ENCODE peak calls at places on chromosomes 12 and 14, in seven cellular contexts. T is Caco-2, F is MM.1S, Z is pancreas, L is transverse colon, N is lung, D is psoas muscle. M is an unnamed sample. For H3K4me1, the result is how much of the 10 kb centered on the place peaks cover.

GRCh38 chr12:4006743-4007142 is 133.5 kb upstream of the PARP11 start:
- DNase-seq in F (no peak), D (no peak), L (no peak), Z (no peak), T (no peak), N (no peak), M (no peak)

GRCh38 chr12:127306604-127307215 is 960.3 kb upstream of the TMEM132C start:
- DNase-seq in D (no peak), F (no peak), N (no peak), T (no peak), Z (no peak), L (no peak), M (no peak)

GRCh38 chr12:41468756-41469155 is 280.6 kb downstream of the PDZRN4 start:
- DNase-seq in L (no peak), N (no peak), D (no peak), Z (no peak), T (no peak), F (no peak), M (no peak)

GRCh38 chr14:89422181-89422951 is 5.3 kb upstream of the FOXN3 start:
- DNase-seq in N (no peak), L (peak), F (no peak), T (peak), D (no peak), Z (peak), M (peak)

GRCh38 chr14:55968741-55969140 is 149.5 kb upstream of the PELI2 start:
- DNase-seq in L (no peak), Z (no peak), N (no peak), F (no peak), D (no peak), T (no peak), M (no peak)

GRCh38 chr14:68651652-68652432 is 141.0 kb downstream of the ZFP36L1 start:
- DNase-seq in L (no peak), N (no peak), T (no peak), Z (peak), F (no peak), D (no peak), M (no peak)

GRCh38 chr14:29851397-29851796 is 76.2 kb downstream of the PRKD1 start:
- DNase-seq in D (no peak), T (no peak), L (no peak), Z (no peak), F (no peak), N (no peak), M (no peak)

GRCh38 chr14:45902241-45902640 is 649.2 kb upstream of the MIS18BP1 start:
- DNase-seq in N (no peak), F (no peak), T (no peak), Z (no peak), L (no peak), D (no peak), M (no peak)

GRCh38 chr12:78641837-78642423 is 222.6 kb upstream of the SYT1 start:
- DNase-seq in D (no peak), N (no peak), Z (no peak), T (no peak), F (no peak), L (no peak), M (no peak)

GRCh38 chr12:54197037-54197909 is 8.5 kb upstream of the SMUG1 start:
- DNase-seq in L (no peak), F (no peak), T (no peak), Z (no peak), N (no peak), D (peak), M (no peak)

GRCh38 chr12:123608192-123608591 is 6.3 kb downstream of the DDX55 start:
- DNase-seq in N (no peak), T (peak), Z (no peak), D (no peak), F (no peak), L (no peak), M (peak)

GRCh38 chr12:103929051-103929908 is 930 bp upstream of the HSP90B1 start:
- DNase-seq in D (peak), Z (peak), L (peak), F (peak), N (peak), T (peak), M (peak)

GRCh38 chr12:132710062-132710421 is 600 bp upstream of the PGAM5 start:
- DNase-seq in F (no peak), L (no peak), T (no peak), D (no peak), Z (no peak), N (no peak), M (no peak)

GRCh38 chr14:105309371-105309770 is 5.2 kb upstream of the PACS2 start:
- DNase-seq in N (no peak), F (no peak), L (no peak), T (no peak), D (no peak), Z (peak), M (no peak)

GRCh38 chr14:59355101-59355500 is 110.1 kb downstream of the GPR135 start:
- DNase-seq in Z (no peak), F (no peak), D (no peak), T (no peak), N (no peak), L (no peak), M (no peak)

GRCh38 chr12:96985515-96986362 is 78.7 kb downstream of the NEDD1 start:
- DNase-seq in F (peak), Z (no peak), L (peak), D (peak), T (no peak), N (no peak), M (no peak)

GRCh38 chr12:94994312-94994711 is 9.2 kb downstream of the NDUFA12 start:
- DNase-seq in F (no peak), N (no peak), L (no peak), D (no peak), T (no peak), Z (no peak), M (no peak)

DNA sequence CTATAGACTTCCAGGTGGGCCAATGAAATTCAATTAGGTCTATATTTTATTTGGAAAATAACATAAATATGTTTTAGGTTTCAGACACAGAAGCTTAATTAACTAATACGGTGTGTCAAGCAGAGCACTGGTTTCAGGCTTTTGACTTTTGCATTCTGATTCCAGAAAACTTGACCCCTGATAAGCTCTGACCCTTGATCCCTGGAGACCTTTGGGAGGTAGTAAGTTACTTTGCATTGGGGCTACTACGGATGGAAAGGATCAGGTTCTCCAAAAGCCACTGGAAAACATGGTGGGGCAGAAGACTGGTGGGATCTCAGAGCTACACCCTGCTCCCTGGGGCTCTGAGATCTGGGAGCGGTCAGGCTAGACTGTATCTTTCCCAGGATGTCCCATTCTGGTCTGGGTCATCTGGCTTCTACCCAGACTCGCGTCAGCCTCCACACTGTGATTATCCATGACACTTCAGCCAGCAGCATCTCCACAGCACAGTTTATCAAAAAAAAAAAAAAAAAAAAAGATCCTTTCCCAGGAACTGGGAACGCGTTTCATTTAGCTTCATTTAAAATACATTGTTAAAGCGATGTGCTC is 17.9 kb upstream of the EMP1 start:
- DNase-seq in T (no peak), N (peak), L (no peak), D (peak), F (no peak), Z (no peak), M (no peak)
- H3K4me1 ChIP-seq in T (under half), N (under half), L (under half), D (under half), F (under half), Z (under half), M (under half)

GRCh38 chr14:74859757-74860156 is 16.2 kb downstream of the PROX2 start:
- DNase-seq in N (no peak), Z (no peak), D (no peak), T (no peak), L (no peak), F (no peak), M (no peak)
- TF ChIP-seq CTCF in N (no peak), Z (no peak), D (no peak), T (no peak), L (no peak), F (no peak), M (no peak)

GRCh38 chr14:22822017-22822618 is 6.9 kb upstream of the SLC7A7 start:
- DNase-seq in N (no peak), F (no peak), T (peak), Z (no peak), D (no peak), L (no peak), M (no peak)
- H3K4me3 ChIP-seq in N (no peak), F (no peak), T (peak), Z (no peak), D (peak), L (peak), M (no peak)

GRCh38 chr12:69686731-69687130 is 12.4 kb downstream of the BEST3 start:
- DNase-seq in L (no peak), F (peak), D (no peak), Z (no peak), T (peak), N (no peak), M (no peak)

GRCh38 chr12:69688021-69688420 is 11.1 kb downstream of the BEST3 start:
- DNase-seq in L (no peak), Z (no peak), T (peak), D (no peak), N (no peak), F (no peak), M (no peak)

GRCh38 chr12:69689638-69690037 is 9.5 kb downstream of the BEST3 start:
- DNase-seq in N (no peak), Z (no peak), F (no peak), D (no peak), T (no peak), L (no peak), M (no peak)

GRCh38 chr12:69687390-69687789 is 11.7 kb downstream of the BEST3 start:
- DNase-seq in L (no peak), T (no peak), N (no peak), Z (no peak), F (no peak), D (no peak), M (no peak)

GRCh38 chr12:69688496-69689427 is 10.3 kb downstream of the BEST3 start:
- DNase-seq in Z (peak), T (peak), L (peak), D (peak), N (peak), F (no peak), M (peak)
- H3K4me1 ChIP-seq in Z (under half), T (under half), L (under half), D (half or more), N (under half), F (under half), M (under half)

GRCh38 chr12:76201758-76202157 is 117.3 kb upstream of the NAP1L1 start:
- DNase-seq in F (no peak), L (no peak), Z (no peak), T (no peak), N (no peak), D (no peak), M (no peak)

GRCh38 chr12:76198839-76199238 is 114.4 kb upstream of the NAP1L1 start:
- DNase-seq in N (no peak), Z (no peak), F (no peak), T (no peak), L (no peak), D (no peak), M (no peak)

GRCh38 chr12:76202621-76203020 is 118.1 kb upstream of the NAP1L1 start:
- DNase-seq in F (no peak), D (no peak), L (no peak), Z (no peak), T (no peak), N (no peak), M (no peak)

GRCh38 chr12:76199808-76200207 is 115.3 kb upstream of the NAP1L1 start:
- DNase-seq in F (no peak), Z (no peak), D (no peak), N (no peak), T (no peak), L (no peak), M (no peak)

DNA sequence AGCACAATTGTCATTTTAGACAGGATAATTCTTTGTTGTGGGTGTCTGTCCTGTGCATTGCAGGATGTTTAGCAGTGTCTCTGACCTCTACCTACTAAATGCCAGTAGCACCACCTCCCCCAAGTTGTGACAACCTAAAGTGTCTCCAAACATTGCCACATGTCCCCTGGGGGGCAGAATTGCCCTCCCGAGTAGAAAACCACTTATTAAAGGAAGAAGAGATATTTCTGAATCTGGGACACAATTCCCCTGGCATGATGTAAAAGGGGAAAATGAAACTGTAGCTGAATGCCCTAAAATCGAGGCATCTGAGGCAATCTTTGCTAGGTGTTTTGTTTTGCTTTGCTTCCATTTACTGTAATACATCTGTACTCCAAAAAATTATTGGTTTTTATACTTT is 116.8 kb upstream of the NAP1L1 start:
- DNase-seq in T (no peak), Z (no peak), L (no peak), D (no peak), F (no peak), N (no peak), M (no peak)
- TF ChIP-seq CTCF in T (no peak), Z (no peak), L (no peak), D (no peak), F (no peak), N (no peak), M (no peak)

DNA sequence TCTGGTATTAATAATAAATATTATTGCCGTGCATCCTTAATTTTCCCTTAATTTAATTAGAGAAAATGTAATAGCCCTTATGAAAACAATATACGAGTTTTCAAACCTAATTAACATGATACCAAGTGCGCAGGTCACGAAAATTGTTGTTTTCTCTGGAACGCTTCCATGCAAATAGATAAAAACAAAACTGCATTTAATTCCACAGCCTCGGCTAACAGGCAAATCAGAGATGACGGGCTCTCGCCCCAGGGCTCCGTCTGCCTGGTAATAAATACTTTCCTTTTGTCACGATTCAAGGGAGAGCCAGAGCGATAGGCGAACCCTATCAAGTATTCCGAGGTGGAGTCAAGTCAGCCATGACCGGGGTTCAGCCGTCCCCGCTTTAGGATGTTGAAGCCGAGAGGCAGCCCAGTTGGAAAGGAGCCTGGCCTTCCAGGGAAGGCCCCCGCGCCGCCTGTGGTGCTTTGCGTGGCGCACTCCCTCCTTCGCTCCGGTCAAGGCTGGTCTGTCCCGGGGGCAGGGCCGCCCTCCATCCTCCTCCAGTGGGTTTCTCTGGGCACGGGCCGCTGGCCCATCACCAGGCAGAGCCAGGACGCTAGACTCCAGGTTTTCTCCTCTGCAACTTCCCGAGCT is 137.8 kb upstream of the GSC start:
- DNase-seq in T (no peak), Z (no peak), F (no peak), D (no peak), N (no peak), L (no peak), M (no peak)
- H3K4me3 ChIP-seq in T (no peak), Z (no peak), F (no peak), D (peak), N (no peak), L (no peak), M (no peak)

DNA sequence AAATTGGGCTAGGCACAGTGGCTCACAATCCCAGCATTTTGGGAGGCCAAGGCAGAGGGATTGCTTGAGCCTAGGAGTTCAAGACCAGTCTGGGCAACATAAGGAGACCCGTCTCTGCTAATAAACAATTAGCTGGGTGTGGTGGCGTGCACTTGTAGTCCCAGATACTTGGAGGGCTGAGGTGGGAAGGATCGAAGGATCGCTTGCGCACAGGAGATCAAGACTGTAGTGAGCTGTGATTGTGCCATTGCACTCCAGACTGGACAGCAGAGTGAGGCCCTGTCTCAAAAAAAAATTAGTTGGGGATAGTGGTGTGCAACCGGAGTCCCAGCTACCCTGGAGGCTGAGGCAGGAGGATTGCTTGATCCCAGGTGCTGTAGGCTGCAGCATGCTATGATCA is 38.7 kb upstream of the BCL7A start:
- DNase-seq in F (no peak), N (no peak), T (no peak), L (no peak), D (no peak), Z (no peak), M (no peak)
- H3K4me1 ChIP-seq in F (under half), N (under half), T (under half), L (under half), D (under half), Z (under half), M (under half)

DNA sequence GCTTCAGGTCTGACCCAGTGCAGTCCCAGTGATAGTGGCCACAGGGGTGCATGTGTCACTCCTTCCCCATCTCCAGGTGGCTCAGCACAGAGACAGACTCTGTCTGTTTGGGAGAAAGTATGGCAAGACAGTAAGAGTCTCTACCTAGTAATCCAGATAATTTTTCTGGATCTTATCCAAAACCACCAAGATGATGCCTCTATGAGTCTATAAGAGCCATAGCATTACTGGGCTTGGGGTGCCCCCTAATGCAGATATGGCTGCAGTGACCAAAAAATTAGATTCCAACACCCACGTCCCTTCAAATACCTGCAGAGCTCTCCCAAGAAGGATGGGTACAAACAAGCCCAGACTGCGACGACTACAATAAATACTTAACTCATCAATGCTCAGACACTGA is 123.8 kb downstream of the GRIP1 start:
- DNase-seq in D (no peak), L (no peak), T (no peak), N (no peak), F (no peak), Z (no peak), M (no peak)
- TF ChIP-seq CTCF in D (no peak), L (no peak), T (no peak), N (no peak), F (no peak), Z (no peak), M (no peak)

M was measured in mucosa of descending colon.